ENCODE peak calls at places on chromosome 10, in eight cellular contexts. P is activated T-cell treated with anti-CD3 and anti-CD28 coated beads, Interleukin-2, amount 50 U/mL, for 72 hours; V is NCI-H1092 treated with DMSO at 0.1 percent for 48 hours; J is astrocyte of the spinal cord; A is fibroblast of the conjunctiva; U is stimulated activated CD8-positive, alpha-beta memory T cell treated with anti-CD3 and anti-CD28 coated beads, Interleukin-4, amount 100 ng/mL, for 1 hour; H is smooth muscle cell of the brain vasculature; F is HT1080. R is an unnamed sample.

GRCh38 chr10:60426425-60426824 is 36.8 kb upstream of the ANK3 start:
- DNase-seq in P (no peak), V (no peak), J (peak; percentile 93), A (peak; percentile 90), U (no peak), H (peak; percentile 40), F (peak; percentile 86), R (peak; percentile 81)

GRCh38 chr10:21524526-21525366 is 736 bp downstream of the SKIDA1 start:
- DNase-seq in P (no peak), V (peak; percentile 73), J (peak; percentile 81), A (no peak), U (no peak), H (no peak), F (no peak), R (peak; percentile 51)

GRCh38 chr10:3014968-3015367 is 52.4 kb upstream of the PFKP start:
- DNase-seq in P (no peak), V (no peak), J (no peak), A (no peak), U (no peak), H (no peak), F (no peak), R (no peak)

GRCh38 chr10:84356951-84357350 is 28.6 kb downstream of the CCSER2 start:
- DNase-seq in P (no peak), V (no peak), J (no peak), A (no peak), U (no peak), H (no peak), F (no peak), R (no peak)

GRCh38 chr10:89342219-89342966 is 14.6 kb downstream of the IFIT3 start:
- DNase-seq in P (no peak), V (no peak), J (peak; percentile 86), A (peak; percentile 88), U (no peak), H (peak; percentile 74), F (peak; percentile 88), R (peak; percentile 94)

GRCh38 chr10:52378124-52378523 is 64.0 kb downstream of the DKK1 start:
- DNase-seq in P (no peak), V (no peak), J (no peak), A (no peak), U (no peak), H (no peak), F (no peak), R (no peak)

GRCh38 chr10:13827418-13827817 is 240.7 kb downstream of the PRPF18 start:
- DNase-seq in P (no peak), V (no peak), J (peak; percentile 49), A (no peak), U (no peak), H (no peak), F (no peak), R (no peak)

GRCh38 chr10:128419466-128420019 is 293.3 kb upstream of the MKI67 start:
- DNase-seq in P (no peak), V (no peak), J (no peak), A (no peak), U (no peak), H (no peak), F (peak; percentile 41), R (no peak)

GRCh38 chr10:59336632-59337031 is 25.7 kb downstream of the FAM13C start:
- DNase-seq in P (no peak), V (no peak), J (peak; percentile 59), A (no peak), U (no peak), H (no peak), F (peak; percentile 54), R (peak; percentile 2)

GRCh38 chr10:12067336-12067735 is 1.4 kb upstream of the DHTKD1 start:
- DNase-seq in P (no peak), V (no peak), J (peak; percentile 85), A (no peak), U (no peak), H (no peak), F (peak; percentile 93), R (no peak)

GRCh38 chr10:16611037-16611436 is 89.4 kb upstream of the C1QL3 start:
- DNase-seq in P (no peak), V (peak; percentile 24), J (no peak), A (no peak), U (no peak), H (no peak), F (no peak), R (no peak)

GRCh38 chr10:100130786-100131185 is 49.1 kb upstream of the CPN1 start:
- DNase-seq in P (no peak), V (no peak), J (no peak), A (no peak), U (no peak), H (peak; percentile 29), F (no peak), R (no peak)

GRCh38 chr10:24639124-24639523 is 84.6 kb downstream of the ARHGAP21 start:
- DNase-seq in P (no peak), V (no peak), J (no peak), A (no peak), U (no peak), H (no peak), F (no peak), R (no peak)

GRCh38 chr10:13437026-13437555 is 89.0 kb upstream of the SEPHS1 start:
- DNase-seq in P (no peak), V (no peak), J (no peak), A (no peak), U (no peak), H (no peak), F (no peak), R (no peak)

GRCh38 chr10:82811621-82812020 is 936.6 kb downstream of the NRG3 start:
- DNase-seq in P (no peak), V (no peak), J (no peak), A (peak; percentile 0), U (no peak), H (no peak), F (peak; percentile 22), R (no peak)

GRCh38 chr10:96703358-96703757 is 17.0 kb downstream of the PIK3AP1 start:
- DNase-seq in P (no peak), V (no peak), J (no peak), A (no peak), U (no peak), H (no peak), F (no peak), R (no peak)

GRCh38 chr10:87844837-87845623 is 18.3 kb downstream of the KLLN start:
- DNase-seq in P (no peak), V (no peak), J (peak; percentile 73), A (no peak), U (no peak), H (no peak), F (peak; percentile 77), R (peak; percentile 17)

GRCh38 chr10:43371418-43371817 is at the start of gene FXYD4:
- DNase-seq in P (no peak), V (no peak), J (no peak), A (no peak), U (no peak), H (no peak), F (no peak), R (no peak)

GRCh38 chr10:102812213-102812876 is 24.9 kb downstream of the CYP17A1 start:
- DNase-seq in P (no peak), V (no peak), J (no peak), A (no peak), U (no peak), H (no peak), F (no peak), R (no peak)

GRCh38 chr10:119663866-119664698 is 12.9 kb downstream of the BAG3 start:
- DNase-seq in P (peak; percentile 39), V (no peak), J (no peak), A (no peak), U (no peak), H (no peak), F (no peak), R (peak; percentile 45)

GRCh38 chr10:43199684-43200537 is 61.7 kb downstream of the CSGALNACT2 start:
- DNase-seq in P (no peak), V (no peak), J (no peak), A (no peak), U (no peak), H (no peak), F (no peak), R (no peak)

GRCh38 chr10:110698340-110698739 is 54.2 kb downstream of the RBM20 start:
- DNase-seq in P (no peak), V (no peak), J (no peak), A (no peak), U (no peak), H (no peak), F (no peak), R (no peak)

GRCh38 chr10:43054593-43054992 is 22.3 kb upstream of the RET start:
- DNase-seq in P (no peak), V (no peak), J (no peak), A (no peak), U (no peak), H (no peak), F (no peak), R (no peak)

GRCh38 chr10:131453772-131454634 is 142.5 kb upstream of the TCERG1L start:
- DNase-seq in P (peak; percentile 77), V (peak; percentile 1), J (no peak), A (no peak), U (no peak), H (no peak), F (peak; percentile 54), R (no peak)

GRCh38 chr10:31099664-31100063 is 68.0 kb upstream of the ZNF438 start:
- DNase-seq in P (peak; percentile 52), V (no peak), J (peak; percentile 60), A (no peak), U (no peak), H (no peak), F (peak; percentile 51), R (no peak)

GRCh38 chr10:97564776-97565175 is 7.8 kb upstream of the ANKRD2 start:
- DNase-seq in P (no peak), V (no peak), J (no peak), A (no peak), U (no peak), H (no peak), F (peak; percentile 39), R (no peak)

GRCh38 chr10:72692057-72692891 is at the start of gene MCU:
- DNase-seq in P (peak; percentile 93), V (peak; percentile 87), J (peak; percentile 94), A (peak; percentile 89), U (peak; percentile 72), H (peak; percentile 83), F (peak; percentile 91), R (peak; percentile 91)

GRCh38 chr10:80177781-80178636 is 27.3 kb downstream of the ANXA11 start:
- DNase-seq in P (no peak), V (no peak), J (no peak), A (no peak), U (no peak), H (no peak), F (no peak), R (peak; percentile 66)

GRCh38 chr10:78605800-78606350 is 462.9 kb upstream of the ZMIZ1 start:
- DNase-seq in P (no peak), V (no peak), J (no peak), A (no peak), U (no peak), H (no peak), F (peak; percentile 71), R (no peak)

GRCh38 chr10:70191906-70192305 is 21.6 kb upstream of the SAR1A start:
- DNase-seq in P (no peak), V (no peak), J (peak; percentile 79), A (peak; percentile 89), U (no peak), H (no peak), F (peak; percentile 19), R (peak; percentile 95)

GRCh38 chr10:86071145-86071544 is 295.4 kb downstream of the GRID1 start:
- DNase-seq in P (no peak), V (no peak), J (no peak), A (no peak), U (no peak), H (no peak), F (no peak), R (no peak)

GRCh38 chr10:91210435-91210834 is 10.0 kb upstream of the PCGF5 start:
- DNase-seq in P (no peak), V (peak; percentile 92), J (no peak), A (no peak), U (no peak), H (no peak), F (no peak), R (no peak)